ENCODE peak calls at places on chromosomes 1 and 21, in nine cellular contexts. O, L, Q, G, D, Z, R, N and F are unnamed samples.

GRCh38 chr21:35321322-35322200 is 272.5 kb upstream of the RUNX1 start:
- DNase-seq in O (no peak), L (no peak), Q (no peak), G (no peak), D (no peak), Z (no peak), R (no peak), N (no peak), F (no peak)

GRCh38 chr1:40312238-40313205 is 4.6 kb downstream of the COL9A2 start:
- DNase-seq in O (no peak), L (no peak), Q (no peak), G (no peak), D (no peak), Z (peak), R (no peak), N (peak), F (no peak)

GRCh38 chr1:52142220-52143153 is 598 bp downstream of the ZFYVE9 start:
- DNase-seq in O (no peak), L (no peak), Q (peak), G (peak), D (peak), Z (peak), R (peak), N (peak), F (peak)

GRCh38 chr1:78291872-78292271 is 198.9 kb upstream of the PTGFR start:
- DNase-seq in O (no peak), L (no peak), Q (no peak), G (no peak), D (no peak), Z (no peak), R (no peak), N (no peak), F (no peak)

GRCh38 chr1:96214982-96215381 is 506.6 kb upstream of the PTBP2 start:
- DNase-seq in O (no peak), L (no peak), Q (no peak), G (no peak), D (no peak), Z (no peak), R (peak), N (no peak), F (no peak)

GRCh38 chr1:111474106-111474505 is 322 bp downstream of the C1orf162 start:
- DNase-seq in O (no peak), L (no peak), Q (no peak), G (no peak), D (no peak), Z (no peak), R (no peak), N (no peak), F (no peak)

GRCh38 chr1:196393742-196394141 is 214.5 kb downstream of the KCNT2 start:
- DNase-seq in O (no peak), L (no peak), Q (no peak), G (peak), D (no peak), Z (no peak), R (peak), N (no peak), F (no peak)

GRCh38 chr1:145846191-145846590 is 761 bp downstream of the NUDT17 start:
- DNase-seq in O (peak), L (no peak), Q (peak), G (no peak), D (no peak), Z (peak), R (peak), N (no peak), F (no peak)

GRCh38 chr1:13725714-13726175 is 25.8 kb downstream of the PRDM2 start:
- DNase-seq in O (peak), L (peak), Q (no peak), G (no peak), D (no peak), Z (peak), R (no peak), N (no peak), F (no peak)

GRCh38 chr1:19046972-19047371 is 90.5 kb upstream of the IFFO2 start:
- DNase-seq in O (no peak), L (no peak), Q (no peak), G (no peak), D (peak), Z (no peak), R (no peak), N (peak), F (no peak)

GRCh38 chr1:83516369-83516768 is 482.6 kb downstream of the TTLL7 start:
- DNase-seq in O (no peak), L (no peak), Q (no peak), G (no peak), D (no peak), Z (no peak), R (peak), N (no peak), F (no peak)

GRCh38 chr1:201713093-201713810 is 115.7 kb upstream of the IPO9 start:
- DNase-seq in O (peak), L (peak), Q (no peak), G (peak), D (peak), Z (no peak), R (peak), N (peak), F (no peak)

GRCh38 chr1:118785246-118785645 is 202.9 kb downstream of the TBX15 start:
- DNase-seq in O (no peak), L (no peak), Q (no peak), G (peak), D (no peak), Z (no peak), R (no peak), N (no peak), F (no peak)

GRCh38 chr1:36096500-36097412 is 8.1 kb downstream of the ADPRS start:
- DNase-seq in O (no peak), L (no peak), Q (no peak), G (no peak), D (no peak), Z (peak), R (no peak), N (no peak), F (no peak)

GRCh38 chr1:38612956-38613355 is 246.6 kb downstream of the RRAGC start:
- DNase-seq in O (no peak), L (no peak), Q (no peak), G (no peak), D (no peak), Z (no peak), R (no peak), N (no peak), F (no peak)

GRCh38 chr21:34899760-34900159 is 149.3 kb downstream of the RUNX1 start:
- DNase-seq in O (no peak), L (no peak), Q (no peak), G (no peak), D (no peak), Z (no peak), R (no peak), N (no peak), F (no peak)

GRCh38 chr1:25615563-25616079 is 970 bp upstream of the MAN1C1 start:
- DNase-seq in O (no peak), L (no peak), Q (no peak), G (no peak), D (no peak), Z (no peak), R (peak), N (no peak), F (no peak)

GRCh38 chr1:178262101-178262500 is 168.2 kb downstream of the RASAL2 start:
- DNase-seq in O (peak), L (no peak), Q (no peak), G (no peak), D (no peak), Z (no peak), R (peak), N (no peak), F (no peak)

GRCh38 chr1:206658264-206658980 is 23.1 kb downstream of the DYRK3 start:
- DNase-seq in O (peak), L (peak), Q (peak), G (no peak), D (peak), Z (peak), R (no peak), N (peak), F (peak)

GRCh38 chr21:42670884-42671283 is 17.5 kb downstream of the PDE9A start:
- DNase-seq in O (no peak), L (no peak), Q (no peak), G (no peak), D (no peak), Z (peak), R (no peak), N (no peak), F (no peak)

GRCh38 chr1:147377263-147378246 is 135.1 kb downstream of the CHD1L start:
- DNase-seq in O (no peak), L (no peak), Q (no peak), G (no peak), D (no peak), Z (no peak), R (no peak), N (no peak), F (no peak)

GRCh38 chr1:211514030-211514754 is 22.2 kb upstream of the RD3 start:
- DNase-seq in O (peak), L (peak), Q (peak), G (peak), D (peak), Z (peak), R (peak), N (peak), F (peak)

GRCh38 chr1:37945743-37946702 is 830 bp downstream of the INPP5B start:
- DNase-seq in O (peak), L (no peak), Q (no peak), G (peak), D (peak), Z (no peak), R (peak), N (peak), F (no peak)

GRCh38 chr1:152182942-152183341 is 23.9 kb upstream of the RPTN start:
- DNase-seq in O (no peak), L (no peak), Q (no peak), G (peak), D (no peak), Z (no peak), R (peak), N (no peak), F (no peak)

GRCh38 chr1:24921938-24922662 is 8.0 kb downstream of the RUNX3 start:
- DNase-seq in O (no peak), L (no peak), Q (no peak), G (no peak), D (no peak), Z (no peak), R (no peak), N (no peak), F (no peak)

GRCh38 chr1:234770031-234770795 is 160.2 kb upstream of the IRF2BP2 start:
- DNase-seq in O (no peak), L (no peak), Q (no peak), G (no peak), D (no peak), Z (no peak), R (no peak), N (no peak), F (no peak)

GRCh38 chr1:52530563-52531144 is 22.2 kb downstream of the TUT4 start:
- DNase-seq in O (no peak), L (no peak), Q (no peak), G (no peak), D (no peak), Z (no peak), R (no peak), N (no peak), F (no peak)

GRCh38 chr1:114341886-114342285 is 169.1 kb downstream of the TRIM33 start:
- DNase-seq in O (no peak), L (no peak), Q (no peak), G (no peak), D (no peak), Z (no peak), R (no peak), N (no peak), F (no peak)

GRCh38 chr1:41353744-41354143 is 7.5 kb upstream of the FOXO6 start:
- DNase-seq in O (no peak), L (no peak), Q (no peak), G (no peak), D (no peak), Z (no peak), R (no peak), N (peak), F (no peak)

GRCh38 chr21:32772281-32773047 is 909 bp upstream of the PAXBP1 start:
- DNase-seq in O (peak), L (no peak), Q (no peak), G (no peak), D (no peak), Z (peak), R (no peak), N (peak), F (no peak)

GRCh38 chr1:224262373-224263054 is 67.5 kb downstream of the NVL start:
- DNase-seq in O (no peak), L (no peak), Q (no peak), G (no peak), D (no peak), Z (no peak), R (no peak), N (no peak), F (no peak)

GRCh38 chr21:41877901-41878830 is 978 bp downstream of the PRDM15 start:
- DNase-seq in O (no peak), L (no peak), Q (no peak), G (no peak), D (no peak), Z (peak), R (peak), N (peak), F (no peak)

GRCh38 chr1:110210604-110211502 is 739 bp downstream of the KCNC4 start:
- DNase-seq in O (peak), L (no peak), Q (peak), G (peak), D (peak), Z (peak), R (peak), N (peak), F (peak)

GRCh38 chr1:155884028-155884950 is 24.9 kb downstream of the SYT11 start:
- DNase-seq in O (no peak), L (no peak), Q (no peak), G (no peak), D (no peak), Z (peak), R (no peak), N (no peak), F (no peak)

GRCh38 chr21:17679002-17679600 is 66.4 kb upstream of the BTG3 start:
- DNase-seq in O (peak), L (peak), Q (no peak), G (no peak), D (no peak), Z (peak), R (peak), N (no peak), F (no peak)

GRCh38 chr1:10338611-10339010 is 60.3 kb upstream of the PGD start:
- DNase-seq in O (no peak), L (no peak), Q (no peak), G (no peak), D (no peak), Z (no peak), R (no peak), N (no peak), F (no peak)

GRCh38 chr1:67646145-67647035 is 38.6 kb upstream of the GADD45A start:
- DNase-seq in O (no peak), L (no peak), Q (no peak), G (no peak), D (no peak), Z (no peak), R (peak), N (no peak), F (no peak)

GRCh38 chr1:97668945-97669344 is 251.9 kb downstream of the DPYD start:
- DNase-seq in O (peak), L (peak), Q (no peak), G (no peak), D (no peak), Z (no peak), R (peak), N (no peak), F (no peak)
- TF ChIP-seq CTCF in O (peak), L (peak), Q (no peak), G (no peak), D (peak), Z (peak), R (peak), N (no peak), F (no peak)

DNA sequence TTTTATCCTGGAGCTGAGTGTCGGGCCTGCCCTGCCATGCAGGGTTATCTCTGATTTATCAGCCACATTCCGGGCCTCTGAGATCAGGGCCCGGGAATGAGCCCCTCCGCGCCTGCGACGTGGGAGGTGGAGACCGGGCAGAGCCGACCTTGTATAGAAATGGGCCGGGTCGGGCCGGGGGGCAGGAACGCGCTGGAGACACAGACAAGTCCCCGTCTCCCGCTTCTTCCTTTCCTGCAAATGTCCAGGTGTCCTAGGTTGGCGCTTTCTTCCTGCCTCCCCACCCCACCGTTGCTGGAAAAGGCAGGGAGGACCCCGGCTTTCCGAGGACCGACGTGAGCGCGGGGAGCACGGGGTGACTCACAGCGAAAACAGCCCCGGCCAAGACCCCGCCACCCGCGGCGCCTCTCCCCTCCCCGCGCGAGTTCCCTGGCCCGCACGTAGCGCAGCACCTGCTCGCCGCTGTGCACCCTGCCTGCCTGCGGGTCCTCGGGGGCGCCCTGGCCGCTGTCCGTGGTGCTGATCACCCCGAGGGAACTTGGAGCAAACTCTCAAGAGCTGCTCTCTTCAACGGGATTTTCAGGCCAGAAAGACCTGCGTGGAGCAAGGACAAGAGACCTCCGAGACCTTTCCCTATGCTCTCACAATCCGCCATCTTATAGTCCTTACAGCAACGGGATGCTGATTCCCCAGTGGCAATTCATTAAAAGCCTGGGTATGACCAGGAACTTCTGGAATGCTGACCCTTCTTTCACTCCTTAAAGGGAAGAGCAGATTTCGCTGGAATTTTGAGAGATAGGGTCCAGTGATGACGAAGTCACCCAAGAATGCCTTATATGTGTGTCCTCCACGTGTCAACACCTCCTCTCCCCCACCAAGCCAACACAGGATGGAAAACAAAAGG is 475 bp upstream of the NPPB start:
- DNase-seq in O (peak), L (no peak), Q (peak), G (no peak), D (peak), Z (peak), R (peak), N (peak), F (peak)
- TF ChIP-seq CTCF in O (no peak), L (peak), Q (peak), G (no peak), D (peak), Z (peak), R (peak), N (peak), F (peak)

GRCh38 chr1:221356693-221357092 is 385.2 kb downstream of the DUSP10 start:
- DNase-seq in O (no peak), L (no peak), Q (no peak), G (no peak), D (no peak), Z (no peak), R (no peak), N (no peak), F (no peak)
- TF ChIP-seq CTCF in O (no peak), L (peak), Q (peak), G (no peak), D (no peak), Z (peak), R (peak), N (no peak), F (peak)

DNA sequence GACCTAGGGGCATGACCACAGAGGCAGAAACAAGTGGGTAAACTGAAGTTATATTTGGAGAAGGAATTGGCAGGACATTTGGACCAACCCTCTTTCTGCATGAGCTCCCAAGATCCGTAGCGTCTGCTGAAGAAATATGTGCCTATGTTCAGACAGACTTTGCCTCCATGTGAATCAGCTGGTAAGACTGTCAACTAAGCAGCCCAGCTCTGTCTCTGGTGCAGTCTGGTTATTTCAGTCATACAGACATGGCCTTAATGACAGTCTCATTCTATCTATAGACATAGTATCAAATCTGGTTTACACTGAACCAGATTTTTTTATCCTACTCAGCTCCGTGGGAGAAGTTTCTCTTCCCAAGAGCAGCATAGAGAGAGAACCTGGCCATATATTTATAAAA is 63.1 kb upstream of the PBX1 start:
- DNase-seq in O (no peak), L (no peak), Q (no peak), G (no peak), D (no peak), Z (no peak), R (no peak), N (no peak), F (no peak)
- TF ChIP-seq CTCF in O (no peak), L (no peak), Q (no peak), G (no peak), D (no peak), Z (no peak), R (no peak), N (no peak), F (no peak)

GRCh38 chr1:33344896-33345295 is 24.0 kb upstream of the A3GALT2 start:
- DNase-seq in O (no peak), L (no peak), Q (no peak), G (no peak), D (no peak), Z (no peak), R (no peak), N (no peak), F (no peak)
- TF ChIP-seq CTCF in O (no peak), L (no peak), Q (no peak), G (no peak), D (no peak), Z (no peak), R (no peak), N (no peak), F (no peak)

DNA sequence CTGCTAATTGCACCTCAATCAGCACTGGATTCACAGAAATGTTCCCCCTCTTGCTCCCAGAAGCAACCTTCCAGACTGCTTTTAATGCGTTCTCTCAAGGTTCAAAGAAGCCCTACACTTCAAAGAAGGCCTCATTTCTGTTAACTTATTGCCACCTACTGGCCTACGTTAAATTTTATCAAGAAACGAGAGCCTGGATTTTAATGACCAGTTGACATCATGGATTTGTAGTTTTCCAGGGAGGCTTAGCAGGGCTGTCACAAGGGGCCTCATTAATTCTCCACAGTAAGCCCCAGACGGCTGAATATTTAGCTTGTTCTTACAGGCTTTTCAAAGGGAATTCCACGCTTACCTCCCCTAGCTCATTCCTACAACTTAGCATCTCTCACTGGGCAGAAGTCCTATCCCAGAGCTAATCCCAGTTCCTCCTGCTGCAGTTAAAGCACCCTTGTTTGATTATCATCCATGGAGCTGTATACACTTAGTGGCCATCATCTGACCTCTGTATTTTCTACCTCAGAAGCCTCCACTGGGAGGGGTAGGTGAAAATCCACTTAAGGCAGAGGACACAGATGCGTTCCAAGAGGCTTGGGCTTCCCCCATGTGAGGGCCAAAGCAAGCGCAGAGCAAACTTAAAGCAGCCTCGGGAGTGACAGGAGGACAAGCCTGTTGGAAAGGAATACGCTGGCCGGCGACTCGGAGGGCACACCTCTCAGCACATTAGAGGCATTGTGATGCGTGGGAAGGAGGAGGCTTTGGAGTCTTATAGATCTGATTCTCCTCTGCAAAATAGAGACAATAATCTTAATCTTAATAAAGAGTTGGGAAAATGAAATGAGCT is 32.2 kb upstream of the CYP4X1 start:
- DNase-seq in O (no peak), L (peak), Q (no peak), G (no peak), D (no peak), Z (peak), R (no peak), N (no peak), F (no peak)
- TF ChIP-seq CTCF in O (peak), L (peak), Q (peak), G (no peak), D (peak), Z (peak), R (no peak), N (no peak), F (peak)